ENCODE peak calls at places on chromosomes 2 and 18, in six cellular contexts. F is pancreas, I is RWPE2, G is upper lobe of left lung, S is GM12878, W is right lobe of liver. J is an unnamed sample.

GRCh38 chr2:73716518-73717250 is 20.5 kb downstream of the TPRKB start:
- ATAC-seq in F (peak), I (no peak), W (peak), S (peak), G (peak), J (peak)

GRCh38 chr2:195575879-195576391 is 81.1 kb upstream of the SLC39A10 start:
- ATAC-seq in F (peak), W (peak), I (peak), G (peak), S (peak), J (no peak)

GRCh38 chr2:221245045-221245444 is 327.1 kb downstream of the EPHA4 start:
- ATAC-seq in I (no peak), F (no peak), S (no peak), W (no peak), G (no peak), J (no peak)

GRCh38 chr2:152925540-152926448 is 207.4 kb downstream of the ARL6IP6 start:
- ATAC-seq in I (peak), W (peak), S (peak), G (peak), F (peak), J (peak)

GRCh38 chr18:35378206-35378795 is 1.2 kb upstream of the ZNF396 start:
- ATAC-seq in W (no peak), G (no peak), S (no peak), F (no peak), I (peak), J (no peak)

GRCh38 chr2:79952561-79952960 is 352.0 kb downstream of the LRRTM1 start:
- ATAC-seq in W (no peak), I (no peak), S (no peak), F (no peak), G (no peak), J (no peak)

GRCh38 chr2:154400891-154401290 is 297.6 kb upstream of the KCNJ3 start:
- ATAC-seq in G (no peak), W (no peak), S (no peak), I (no peak), F (no peak), J (no peak)

GRCh38 chr18:78721986-78722385 is 257.6 kb upstream of the SALL3 start:
- ATAC-seq in I (no peak), W (no peak), G (no peak), S (no peak), F (no peak), J (no peak)

GRCh38 chr2:18889565-18890332 is 300.4 kb upstream of the NT5C1B start:
- ATAC-seq in S (no peak), I (no peak), F (no peak), W (peak), G (no peak), J (peak)

GRCh38 chr2:215888680-215889079 is 124.7 kb downstream of the MREG start:
- ATAC-seq in G (no peak), W (no peak), S (peak), F (no peak), I (no peak), J (no peak)

DNA sequence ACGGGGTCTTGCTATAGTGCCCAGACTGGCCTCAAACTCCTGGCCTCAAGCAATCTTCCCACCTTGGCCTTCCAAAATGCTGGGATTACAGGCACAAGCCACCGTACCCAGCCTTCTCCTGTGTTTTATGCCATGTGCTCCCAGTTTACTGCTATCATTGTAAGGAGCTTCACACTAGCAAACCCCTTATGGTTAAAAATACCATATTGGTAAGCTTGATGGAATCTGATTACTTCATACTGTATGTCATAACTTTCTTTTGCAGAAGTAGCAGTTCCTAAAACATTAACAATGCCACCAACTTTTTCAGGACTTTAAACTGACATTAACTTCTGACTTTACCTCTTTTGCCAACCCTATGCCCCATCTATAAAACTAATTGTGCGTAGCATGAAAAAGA is 36.2 kb downstream of the HAT1 start:
- ATAC-seq in S (no peak), W (peak), F (peak), I (peak), G (peak), J (peak)
- H3K27ac ChIP-seq in S (no peak), W (no peak), F (no peak), I (no peak), G (no peak), J (no peak)

DNA sequence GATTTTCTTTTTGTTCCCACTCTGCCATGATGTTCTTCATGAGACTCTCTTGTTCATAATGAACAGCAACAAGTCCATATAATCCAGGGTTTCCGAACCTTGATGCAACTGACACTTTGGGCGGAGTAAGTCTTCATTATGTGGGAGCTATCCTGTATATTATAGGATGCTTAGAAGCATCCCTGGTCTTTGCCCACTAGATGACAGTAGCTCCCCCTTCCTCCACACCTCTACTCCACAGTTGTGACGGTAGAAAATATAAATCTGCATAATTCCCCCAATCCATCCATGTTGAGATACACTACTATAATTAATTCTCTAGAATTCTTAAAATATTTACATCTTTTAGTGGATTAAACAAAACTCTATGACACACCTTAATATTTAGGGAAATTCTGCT is 482.2 kb upstream of the CELF4 start:
- ATAC-seq in W (no peak), I (no peak), G (no peak), S (no peak), F (no peak), J (no peak)
- TF ChIP-seq CTCF in W (no peak), I (no peak), G (no peak), S (no peak), F (no peak), J (no peak)

GRCh38 chr2:98445167-98445522 is 487 bp downstream of the INPP4A start:
- ATAC-seq in S (peak), G (peak), F (peak), I (peak), W (peak), J (peak)
- H3K27ac ChIP-seq in S (peak), G (peak), F (peak), I (peak), W (peak), J (peak)

DNA sequence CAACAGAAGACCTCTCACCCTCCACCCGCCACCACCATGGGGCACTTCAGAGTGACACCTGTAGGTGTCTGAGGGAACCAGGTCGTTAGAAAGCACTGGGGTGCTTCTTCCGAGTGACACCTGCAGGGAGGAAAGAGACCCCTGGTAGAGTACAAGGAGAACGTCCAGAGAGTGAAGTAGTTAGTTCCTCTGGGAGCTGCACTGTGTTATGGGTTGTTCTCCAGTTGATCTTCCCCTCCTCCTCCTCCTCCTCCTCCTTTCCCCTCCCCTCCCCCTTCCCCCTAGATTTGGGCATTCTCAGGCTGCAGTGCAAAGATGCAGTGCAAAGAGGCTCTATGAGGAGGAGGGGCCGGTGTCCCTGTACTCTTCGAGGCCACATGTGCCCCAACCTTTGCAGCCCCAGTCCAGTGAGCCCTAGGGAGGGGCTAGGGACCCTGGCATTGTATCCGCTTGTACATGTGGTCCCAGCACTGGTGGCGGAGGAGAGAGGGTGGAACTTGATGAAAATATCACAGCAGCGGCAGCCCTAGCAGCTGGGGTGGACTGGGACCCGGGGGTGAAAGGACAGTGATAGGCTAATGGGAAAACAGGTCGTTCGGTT is 850 bp downstream of the DNAJB2 start:
- ATAC-seq in F (no peak), I (no peak), S (no peak), G (no peak), W (no peak), J (no peak)
- TF ChIP-seq CTCF in F (no peak), I (no peak), S (no peak), G (no peak), W (no peak), J (no peak)

GRCh38 chr18:3649559-3650426 is 199.8 kb downstream of the TGIF1 start:
- ATAC-seq in G (peak), W (peak), S (no peak), I (peak), F (peak), J (peak)
- H3K27ac ChIP-seq in G (no peak), W (no peak), S (no peak), I (peak), F (no peak), J (no peak)

GRCh38 chr2:223736488-223736887 is 100.9 kb downstream of the AP1S3 start:
- ATAC-seq in S (no peak), G (no peak), F (no peak), W (no peak), I (no peak), J (no peak)
- TF ChIP-seq CTCF in S (no peak), G (no peak), F (no peak), W (no peak), I (no peak), J (no peak)

J was measured in gastroesophageal sphincter.